ENCODE peak calls at places on chromosomes 4 and X, in four cellular contexts. S is activated CD4-positive, CD25-positive, alpha-beta regulatory T cell; B is HCT116; C is left lung. G is an unnamed sample.

GRCh38 chr4:122831515-122832196 is 5.0 kb downstream of the FGF2 start:
- DNase-seq in S (no peak), B (no peak), C (no peak), G (no peak)

GRCh38 chr4:153341575-153342090 is 2.9 kb upstream of the MND1 start:
- DNase-seq in S (no peak), B (peak; percentile 35), C (no peak), G (no peak)

GRCh38 chr4:72846280-72847111 is 223.0 kb downstream of the COX18 start:
- DNase-seq in S (no peak), B (no peak), C (no peak), G (peak; percentile 1)

GRCh38 chrX:49192722-49193328 is 6.7 kb upstream of the PRICKLE3 start:
- DNase-seq in S (no peak), B (no peak), C (no peak), G (no peak)

GRCh38 chrX:46333550-46333949 is 211.7 kb downstream of the ZNF674 start:
- DNase-seq in S (no peak), B (no peak), C (no peak), G (no peak)

GRCh38 chr4:152486414-152487389 is 49.2 kb downstream of the FBXW7 start:
- DNase-seq in S (no peak), B (no peak), C (no peak), G (no peak)

GRCh38 chr4:3358660-3359059 is 65.8 kb downstream of the RGS12 start:
- DNase-seq in S (no peak), B (no peak), C (no peak), G (no peak)

GRCh38 chr4:168421055-168421454 is 59.2 kb downstream of the DDX60L start:
- DNase-seq in S (no peak), B (no peak), C (no peak), G (no peak)

GRCh38 chr4:187363453-187363852 is 632.1 kb upstream of the ZFP42 start:
- DNase-seq in S (no peak), B (no peak), C (no peak), G (no peak)

GRCh38 chr4:146104541-146104940 is 71.0 kb upstream of the LSM6 start:
- DNase-seq in S (no peak), B (no peak), C (no peak), G (no peak)

GRCh38 chrX:19272452-19272851 is 71.3 kb upstream of the PDHA1 start:
- DNase-seq in S (no peak), B (no peak), C (no peak), G (no peak)

GRCh38 chr4:127370495-127371069 is 262.2 kb upstream of the INTU start:
- DNase-seq in S (no peak), B (no peak), C (peak; percentile 47), G (no peak)

GRCh38 chrX:45198301-45198700 is 2.4 kb downstream of the DIPK2B start:
- DNase-seq in S (no peak), B (no peak), C (no peak), G (no peak)

GRCh38 chr4:3812211-3812934 is 46.2 kb downstream of the ADRA2C start:
- DNase-seq in S (no peak), B (no peak), C (no peak), G (no peak)

GRCh38 chr4:104490096-104490769 is 4.5 kb downstream of the CXXC4 start:
- DNase-seq in S (no peak), B (no peak), C (peak; percentile 31), G (no peak)

GRCh38 chr4:126954537-126955291 is 678.0 kb upstream of the INTU start:
- DNase-seq in S (no peak), B (no peak), C (no peak), G (no peak)

GRCh38 chr4:103994059-103994458 is 274.3 kb upstream of the TACR3 start:
- DNase-seq in S (no peak), B (peak; percentile 55), C (no peak), G (no peak)

GRCh38 chr4:159545556-159545955 is 442.7 kb downstream of the RAPGEF2 start:
- DNase-seq in S (no peak), B (no peak), C (no peak), G (no peak)

GRCh38 chr4:15234585-15235126 is 193.2 kb upstream of the C1QTNF7 start:
- DNase-seq in S (no peak), B (no peak), C (no peak), G (no peak)

GRCh38 chr4:133150643-133151300 is 1.7 kb downstream of the PCDH10 start:
- DNase-seq in S (no peak), B (no peak), C (no peak), G (no peak)

GRCh38 chr4:45701616-45702015 is 422.2 kb downstream of the GABRG1 start:
- DNase-seq in S (no peak), B (no peak), C (no peak), G (no peak)

GRCh38 chrX:13721371-13721770 is 13.0 kb downstream of the TRAPPC2 start:
- DNase-seq in S (no peak), B (no peak), C (no peak), G (no peak)

GRCh38 chrX:139112432-139112831 is 400.9 kb upstream of the FGF13 start:
- DNase-seq in S (no peak), B (no peak), C (no peak), G (no peak)

GRCh38 chr4:71296945-71297344 is 41.9 kb upstream of the SLC4A4 start:
- DNase-seq in S (no peak), B (no peak), C (no peak), G (no peak)

GRCh38 chr4:168888715-168889215 is 121.3 kb downstream of the CBR4 start:
- DNase-seq in S (no peak), B (no peak), C (no peak), G (no peak)

GRCh38 chrX:66756717-66757116 is 117.8 kb upstream of the EDA2R start:
- DNase-seq in S (no peak), B (no peak), C (no peak), G (no peak)

GRCh38 chr4:33512397-33512796 is 2731.9 kb downstream of the ARAP2 start:
- DNase-seq in S (no peak), B (no peak), C (no peak), G (no peak)

GRCh38 chr4:74855879-74856278 is 61.6 kb upstream of the BTC start:
- DNase-seq in S (no peak), B (no peak), C (no peak), G (no peak)